ENCODE peak calls at places on chromosomes 1 and 21, in seven cellular contexts. O, Y, R, W, L, Z and I are unnamed samples.
A peak's percentile ranks its signal among the peaks of the same experiment; 100 is the strongest.

GRCh38 chr1:91501527-91501859 is 842 bp downstream of the CDC7 start:
- DNase-seq in O (no peak), Y (no peak), R (no peak), W (no peak), L (no peak), Z (no peak), I (no peak)

GRCh38 chr1:172993640-172994039 is 57.1 kb downstream of the TNFSF18 start:
- DNase-seq in O (no peak), Y (no peak), R (no peak), W (no peak), L (no peak), Z (no peak), I (no peak)

GRCh38 chr1:223775054-223775453 is 62.7 kb downstream of the CAPN2 start:
- DNase-seq in O (no peak), Y (no peak), R (no peak), W (no peak), L (peak; percentile 42), Z (no peak), I (no peak)

GRCh38 chr1:103218821-103219220 is 110.5 kb upstream of the COL11A1 start:
- DNase-seq in O (no peak), Y (no peak), R (no peak), W (no peak), L (no peak), Z (no peak), I (no peak)

GRCh38 chr1:245197911-245198379 is 43.2 kb downstream of the KIF26B start:
- DNase-seq in O (no peak), Y (no peak), R (no peak), W (no peak), L (no peak), Z (no peak), I (no peak)

GRCh38 chr1:5989286-5989605 is 3.0 kb downstream of the NPHP4 start:
- DNase-seq in O (no peak), Y (no peak), R (no peak), W (peak; percentile 25), L (no peak), Z (no peak), I (no peak)

GRCh38 chr1:162535501-162535900 is 26.0 kb upstream of the UAP1 start:
- DNase-seq in O (no peak), Y (no peak), R (no peak), W (no peak), L (no peak), Z (no peak), I (no peak)

GRCh38 chr1:53732409-53732808 is 6.6 kb downstream of the GLIS1 start:
- DNase-seq in O (no peak), Y (no peak), R (no peak), W (no peak), L (no peak), Z (no peak), I (no peak)

GRCh38 chr1:100989306-100990077 is 36.1 kb downstream of the DPH5 start:
- DNase-seq in O (no peak), Y (no peak), R (no peak), W (no peak), L (no peak), Z (no peak), I (no peak)

GRCh38 chr1:13930151-13930550 is 230.2 kb downstream of the PRDM2 start:
- DNase-seq in O (no peak), Y (no peak), R (no peak), W (no peak), L (no peak), Z (no peak), I (no peak)

GRCh38 chr1:85091647-85092295 is 43.5 kb upstream of the MCOLN3 start:
- DNase-seq in O (no peak), Y (no peak), R (no peak), W (no peak), L (no peak), Z (no peak), I (no peak)

GRCh38 chr1:83705091-83705490 is 293.8 kb downstream of the TTLL7 start:
- DNase-seq in O (no peak), Y (no peak), R (no peak), W (no peak), L (no peak), Z (no peak), I (no peak)

GRCh38 chr1:116987256-116987555 is 14.4 kb upstream of the CD101 start:
- DNase-seq in O (no peak), Y (no peak), R (peak; percentile 57), W (no peak), L (no peak), Z (no peak), I (peak; percentile 84)

GRCh38 chr1:228320394-228320793 is 86.2 kb downstream of the TRIM11 start:
- DNase-seq in O (no peak), Y (no peak), R (no peak), W (no peak), L (no peak), Z (no peak), I (no peak)

GRCh38 chr1:235843458-235843857 is 23.2 kb downstream of the LYST start:
- DNase-seq in O (no peak), Y (no peak), R (no peak), W (no peak), L (no peak), Z (peak; percentile 18), I (no peak)

GRCh38 chr21:17925900-17926299 is 106.7 kb upstream of the C21orf91 start:
- DNase-seq in O (no peak), Y (no peak), R (no peak), W (no peak), L (no peak), Z (peak; percentile 21), I (no peak)

GRCh38 chr1:27618341-27619067 is 14.6 kb upstream of the AHDC1 start:
- DNase-seq in O (no peak), Y (no peak), R (no peak), W (no peak), L (no peak), Z (no peak), I (no peak)

GRCh38 chr1:156921053-156921529 is 659 bp downstream of the LRRC71 start:
- DNase-seq in O (no peak), Y (no peak), R (no peak), W (no peak), L (no peak), Z (no peak), I (no peak)

GRCh38 chr1:169105434-169106094 is 926 bp upstream of the ATP1B1 start:
- DNase-seq in O (peak; percentile 97), Y (peak; percentile 72), R (peak; percentile 67), W (peak; percentile 95), L (no peak), Z (peak; percentile 89), I (peak; percentile 89)

GRCh38 chr1:7299329-7299799 is 471.7 kb upstream of the VAMP3 start:
- DNase-seq in O (peak; percentile 9), Y (peak; percentile 53), R (no peak), W (peak; percentile 64), L (peak; percentile 72), Z (no peak), I (no peak)

GRCh38 chr1:54671985-54672608 is 30.5 kb downstream of the MROH7 start:
- DNase-seq in O (peak; percentile 73), Y (no peak), R (peak; percentile 24), W (no peak), L (no peak), Z (peak; percentile 38), I (no peak)

GRCh38 chr1:41662656-41663437 is 178.4 kb upstream of the EDN2 start:
- DNase-seq in O (peak; percentile 49), Y (peak; percentile 43), R (no peak), W (peak; percentile 78), L (peak; percentile 82), Z (peak; percentile 68), I (peak; percentile 87)

GRCh38 chr1:30807318-30808066 is 49.9 kb upstream of the LAPTM5 start:
- DNase-seq in O (peak; percentile 37), Y (no peak), R (no peak), W (peak; percentile 66), L (no peak), Z (no peak), I (peak; percentile 77)

GRCh38 chr21:45850181-45850580 is 131.4 kb upstream of the COL6A1 start:
- DNase-seq in O (no peak), Y (no peak), R (no peak), W (no peak), L (no peak), Z (no peak), I (no peak)

GRCh38 chr1:54218883-54219687 is 19.1 kb downstream of the MRPL37 start:
- DNase-seq in O (no peak), Y (no peak), R (no peak), W (no peak), L (no peak), Z (no peak), I (no peak)

GRCh38 chr1:87335175-87335992 is 6.7 kb downstream of the LMO4 start:
- DNase-seq in O (peak; percentile 43), Y (peak; percentile 47), R (peak; percentile 78), W (peak; percentile 84), L (peak; percentile 65), Z (peak; percentile 81), I (peak; percentile 96)
- H3K4me1 ChIP-seq in O (peaks cover 41% of the 10 kb centered on the region), Y (peaks cover 10% of the 10 kb centered on the region), R (peaks cover 57% of the 10 kb centered on the region), W (peaks cover 40% of the 10 kb centered on the region), L (no peaks in the 10 kb centered on the region), Z (peaks cover 52% of the 10 kb centered on the region), I (peaks cover 64% of the 10 kb centered on the region)

GRCh38 chr1:221729771-221730170 is 12.1 kb downstream of the DUSP10 start:
- DNase-seq in O (no peak), Y (no peak), R (no peak), W (no peak), L (no peak), Z (no peak), I (no peak)

GRCh38 chr1:221734187-221734586 is 7.7 kb downstream of the DUSP10 start:
- DNase-seq in O (no peak), Y (no peak), R (no peak), W (no peak), L (no peak), Z (no peak), I (no peak)

GRCh38 chr1:221728037-221728505 is 13.8 kb downstream of the DUSP10 start:
- DNase-seq in O (no peak), Y (no peak), R (no peak), W (no peak), L (no peak), Z (no peak), I (no peak)

GRCh38 chr1:221735976-221736375 is 5.9 kb downstream of the DUSP10 start:
- DNase-seq in O (no peak), Y (no peak), R (no peak), W (no peak), L (no peak), Z (no peak), I (no peak)

GRCh38 chr1:221732052-221732451 is 9.8 kb downstream of the DUSP10 start:
- DNase-seq in O (no peak), Y (no peak), R (no peak), W (no peak), L (no peak), Z (no peak), I (no peak)
- H3K4me1 ChIP-seq in O (no peaks in the 10 kb centered on the region), Y (peaks cover 4% of the 10 kb centered on the region), R (peaks cover 3% of the 10 kb centered on the region), W (peaks cover 67% of the 10 kb centered on the region), L (no peaks in the 10 kb centered on the region), Z (peaks cover 36% of the 10 kb centered on the region), I (peaks cover 39% of the 10 kb centered on the region)

GRCh38 chr1:42937836-42938595 is 20.7 kb downstream of the SLC2A1 start:
- DNase-seq in O (no peak), Y (no peak), R (no peak), W (no peak), L (no peak), Z (no peak), I (peak; percentile 24)
- H3K4me1 ChIP-seq in O (peaks cover 99% of the 10 kb centered on the region), Y (peaks cover 13% of the 10 kb centered on the region), R (peaks cover 68% of the 10 kb centered on the region), W (peaks cover 23% of the 10 kb centered on the region), L (no peaks in the 10 kb centered on the region), Z (peaks cover 25% of the 10 kb centered on the region), I (peaks cover 99% of the 10 kb centered on the region)

DNA sequence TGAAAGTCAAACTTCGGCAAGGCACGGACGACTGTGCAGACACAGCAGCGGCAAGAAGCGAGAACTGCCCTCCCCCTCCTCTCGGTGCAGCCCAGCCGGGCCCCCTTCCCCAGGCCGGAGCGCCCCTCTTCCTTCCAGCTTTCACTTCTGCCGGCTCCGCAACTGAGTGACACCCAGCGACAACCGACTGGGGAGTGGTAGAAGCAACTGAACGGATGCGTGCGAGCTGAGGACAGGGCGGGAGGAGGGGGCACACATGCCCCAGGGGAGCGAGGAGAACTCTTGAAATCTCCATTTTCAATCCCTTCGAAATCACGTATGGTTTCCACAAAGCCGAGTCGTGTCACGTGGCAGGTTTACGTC is 146.6 kb downstream of the PGBD5 start:
- DNase-seq in O (no peak), Y (no peak), R (no peak), W (peak; percentile 50), L (no peak), Z (no peak), I (no peak)
- H3K4me1 ChIP-seq in O (no peaks in the 10 kb centered on the region), Y (peaks cover 2% of the 10 kb centered on the region), R (peaks cover 26% of the 10 kb centered on the region), W (no peaks in the 10 kb centered on the region), L (no peaks in the 10 kb centered on the region), Z (peaks cover 9% of the 10 kb centered on the region), I (no peaks in the 10 kb centered on the region)